ENCODE peak calls at places on chromosomes 1 and 21, in nine cellular contexts. One of them, this sample, is unnamed.

GRCh38 chr1:192604979-192605620 is 29.5 kb downstream of the RGS1 start:
- DNase-seq in right lobe of liver: no peak
- DNase-seq in heart left ventricle: no peak
- DNase-seq in breast epithelium: no peak
- DNase-seq in endothelial cell: no peak
- DNase-seq in WTC11: no peak
- DNase-seq in HFF-Myc: no peak
- DNase-seq in GM12864: no peak
- DNase-seq in psoas muscle: no peak
- DNase-seq in this sample: no peak

GRCh38 chr21:16587141-16587570 is 857.4 kb downstream of the USP25 start:
- DNase-seq in endothelial cell: no peak
- DNase-seq in psoas muscle: peak; percentile 65
- DNase-seq in heart left ventricle: peak; percentile 30
- DNase-seq in HFF-Myc: no peak
- DNase-seq in WTC11: no peak
- DNase-seq in right lobe of liver: peak; percentile 84
- DNase-seq in GM12864: no peak
- DNase-seq in breast epithelium: peak; percentile 48
- DNase-seq in this sample: no peak

GRCh38 chr1:178438432-178438831 is 58.3 kb downstream of the CLEC20A start:
- DNase-seq in breast epithelium: no peak
- DNase-seq in WTC11: no peak
- DNase-seq in GM12864: no peak
- DNase-seq in HFF-Myc: no peak
- DNase-seq in psoas muscle: no peak
- DNase-seq in heart left ventricle: no peak
- DNase-seq in right lobe of liver: no peak
- DNase-seq in endothelial cell: no peak
- DNase-seq in this sample: no peak

GRCh38 chr1:92910081-92910480 is 51.2 kb downstream of the DIPK1A start:
- DNase-seq in endothelial cell: no peak
- DNase-seq in psoas muscle: no peak
- DNase-seq in GM12864: no peak
- DNase-seq in breast epithelium: no peak
- DNase-seq in HFF-Myc: no peak
- DNase-seq in right lobe of liver: no peak
- DNase-seq in WTC11: no peak
- DNase-seq in heart left ventricle: no peak
- DNase-seq in this sample: no peak

GRCh38 chr1:41353744-41354143 is 7.5 kb upstream of the FOXO6 start:
- DNase-seq in psoas muscle: no peak
- DNase-seq in GM12864: peak; percentile 38
- DNase-seq in right lobe of liver: peak; percentile 15
- DNase-seq in HFF-Myc: no peak
- DNase-seq in breast epithelium: peak; percentile 63
- DNase-seq in WTC11: no peak
- DNase-seq in endothelial cell: no peak
- DNase-seq in heart left ventricle: peak; percentile 12
- DNase-seq in this sample: no peak

GRCh38 chr21:33308586-33309490 is 15.9 kb upstream of the IFNAR1 start:
- DNase-seq in breast epithelium: no peak
- DNase-seq in right lobe of liver: no peak
- DNase-seq in endothelial cell: no peak
- DNase-seq in WTC11: no peak
- DNase-seq in GM12864: peak; percentile 98
- DNase-seq in heart left ventricle: no peak
- DNase-seq in psoas muscle: no peak
- DNase-seq in HFF-Myc: peak; percentile 77
- DNase-seq in this sample: no peak

GRCh38 chr1:33295023-33295422 is 25.9 kb downstream of the A3GALT2 start:
- DNase-seq in right lobe of liver: peak; percentile 55
- DNase-seq in HFF-Myc: no peak
- DNase-seq in GM12864: no peak
- DNase-seq in psoas muscle: no peak
- DNase-seq in endothelial cell: no peak
- DNase-seq in heart left ventricle: no peak
- DNase-seq in WTC11: no peak
- DNase-seq in breast epithelium: peak; percentile 51
- DNase-seq in this sample: no peak

GRCh38 chr1:119743776-119744597 is 24.7 kb downstream of the HMGCS2 start:
- DNase-seq in right lobe of liver: peak; percentile 77
- DNase-seq in heart left ventricle: peak; percentile 63
- DNase-seq in HFF-Myc: peak; percentile 49
- DNase-seq in psoas muscle: peak; percentile 62
- DNase-seq in breast epithelium: peak; percentile 46
- DNase-seq in endothelial cell: peak; percentile 52
- DNase-seq in GM12864: peak; percentile 21
- DNase-seq in WTC11: peak; percentile 71
- DNase-seq in this sample: peak; percentile 66

GRCh38 chr1:43536864-43537358 is 6.2 kb downstream of the PTPRF start:
- DNase-seq in psoas muscle: no peak
- DNase-seq in right lobe of liver: no peak
- DNase-seq in GM12864: no peak
- DNase-seq in HFF-Myc: no peak
- DNase-seq in heart left ventricle: no peak
- DNase-seq in endothelial cell: no peak
- DNase-seq in WTC11: no peak
- DNase-seq in breast epithelium: no peak
- DNase-seq in this sample: no peak

GRCh38 chr1:228794810-228795209 is 59.5 kb downstream of the RHOU start:
- DNase-seq in GM12864: peak; percentile 19
- DNase-seq in right lobe of liver: no peak
- DNase-seq in endothelial cell: no peak
- DNase-seq in heart left ventricle: no peak
- DNase-seq in HFF-Myc: no peak
- DNase-seq in WTC11: no peak
- DNase-seq in breast epithelium: no peak
- DNase-seq in psoas muscle: no peak
- DNase-seq in this sample: no peak

GRCh38 chr1:117210831-117211261 is at the start of gene VTCN1:
- DNase-seq in WTC11: no peak
- DNase-seq in HFF-Myc: no peak
- DNase-seq in psoas muscle: no peak
- DNase-seq in right lobe of liver: no peak
- DNase-seq in heart left ventricle: no peak
- DNase-seq in breast epithelium: peak; percentile 89
- DNase-seq in GM12864: no peak
- DNase-seq in endothelial cell: no peak
- DNase-seq in this sample: peak; percentile 57

GRCh38 chr1:43858324-43858723 is 75.3 kb upstream of the ARTN start:
- DNase-seq in GM12864: no peak
- DNase-seq in endothelial cell: no peak
- DNase-seq in breast epithelium: peak; percentile 94
- DNase-seq in heart left ventricle: no peak
- DNase-seq in WTC11: peak; percentile 49
- DNase-seq in HFF-Myc: peak; percentile 95
- DNase-seq in right lobe of liver: no peak
- DNase-seq in psoas muscle: peak; percentile 68
- DNase-seq in this sample: peak; percentile 40

GRCh38 chr1:15236226-15237145 is 10.5 kb upstream of the FHAD1 start:
- DNase-seq in heart left ventricle: no peak
- DNase-seq in breast epithelium: no peak
- DNase-seq in psoas muscle: no peak
- DNase-seq in GM12864: no peak
- DNase-seq in WTC11: no peak
- DNase-seq in HFF-Myc: no peak
- DNase-seq in right lobe of liver: no peak
- DNase-seq in endothelial cell: no peak
- DNase-seq in this sample: peak; percentile 7

GRCh38 chr1:203673550-203674411 is 47.1 kb downstream of the ATP2B4 start:
- DNase-seq in psoas muscle: peak; percentile 29
- DNase-seq in heart left ventricle: peak; percentile 61
- DNase-seq in breast epithelium: peak; percentile 40
- DNase-seq in right lobe of liver: no peak
- DNase-seq in endothelial cell: peak; percentile 58
- DNase-seq in WTC11: no peak
- DNase-seq in HFF-Myc: peak; percentile 86
- DNase-seq in GM12864: peak; percentile 30
- DNase-seq in this sample: no peak

DNA sequence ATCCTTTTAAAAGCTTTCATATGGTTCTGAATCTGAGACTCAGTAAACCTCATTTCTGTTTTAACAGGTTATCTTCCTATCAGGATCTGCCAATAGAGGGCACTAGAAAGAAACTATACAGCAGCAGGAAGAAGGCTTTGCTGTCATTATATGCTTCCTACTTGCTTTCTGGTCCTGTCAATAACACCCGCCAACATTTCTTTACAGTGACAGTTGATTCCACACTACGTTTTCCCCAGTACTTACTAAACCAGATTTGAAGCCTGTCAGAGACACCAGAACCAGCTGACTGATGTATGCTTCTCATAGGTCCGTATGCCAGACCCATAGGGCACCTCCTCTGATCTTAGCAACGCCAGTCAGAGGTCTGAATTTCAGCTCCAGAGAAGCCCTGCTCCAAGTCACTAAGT is 341.0 kb upstream of the NEGR1 start:
- DNase-seq in GM12864: peak; percentile 2
- DNase-seq in psoas muscle: no peak
- DNase-seq in right lobe of liver: no peak
- DNase-seq in HFF-Myc: peak; percentile 16
- DNase-seq in heart left ventricle: no peak
- DNase-seq in endothelial cell: peak; percentile 13
- DNase-seq in WTC11: no peak
- DNase-seq in breast epithelium: no peak
- DNase-seq in this sample: no peak
- TF ChIP-seq CTCF in GM12864: peak; percentile 53
- TF ChIP-seq CTCF in psoas muscle: peak; percentile 27
- TF ChIP-seq CTCF in right lobe of liver: peak; percentile 56
- TF ChIP-seq CTCF in HFF-Myc: peak; percentile 61
- TF ChIP-seq CTCF in heart left ventricle: peak; percentile 58
- TF ChIP-seq CTCF in endothelial cell: peak; percentile 47
- TF ChIP-seq CTCF in WTC11: peak; percentile 39
- TF ChIP-seq CTCF in breast epithelium: peak; percentile 25
- TF ChIP-seq CTCF in this sample: peak; percentile 27

DNA sequence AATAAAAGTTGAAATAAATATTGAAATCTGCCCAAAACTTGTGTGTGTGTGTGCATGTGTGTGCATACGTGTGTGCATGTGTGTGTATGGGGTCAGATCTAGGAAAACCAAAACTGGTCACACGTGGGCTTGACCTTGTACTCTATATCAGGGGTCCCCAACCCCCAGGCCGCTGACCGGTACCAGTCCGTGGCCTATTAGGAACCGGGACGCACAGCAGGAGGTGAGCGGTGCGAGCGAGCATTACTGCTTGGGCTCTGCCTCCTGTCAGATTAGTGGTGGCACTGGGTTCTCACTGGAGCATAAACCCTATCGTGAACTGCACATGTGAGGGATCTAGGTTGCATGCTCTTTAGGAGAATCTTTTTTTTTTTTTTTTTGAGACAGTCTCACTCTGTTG is 8.7 kb downstream of the DOP1B start:
- DNase-seq in right lobe of liver: no peak
- DNase-seq in heart left ventricle: no peak
- DNase-seq in WTC11: no peak
- DNase-seq in GM12864: no peak
- DNase-seq in breast epithelium: no peak
- DNase-seq in HFF-Myc: no peak
- DNase-seq in endothelial cell: no peak
- DNase-seq in psoas muscle: no peak
- DNase-seq in this sample: no peak
- TF ChIP-seq CTCF in right lobe of liver: no peak
- TF ChIP-seq CTCF in heart left ventricle: no peak
- TF ChIP-seq CTCF in WTC11: no peak
- TF ChIP-seq CTCF in GM12864: no peak
- TF ChIP-seq CTCF in breast epithelium: no peak
- TF ChIP-seq CTCF in HFF-Myc: no peak
- TF ChIP-seq CTCF in endothelial cell: no peak
- TF ChIP-seq CTCF in psoas muscle: no peak
- TF ChIP-seq CTCF in this sample: no peak

GRCh38 chr1:8543965-8544364 is 226.1 kb downstream of the SLC45A1 start:
- DNase-seq in endothelial cell: no peak
- DNase-seq in right lobe of liver: no peak
- DNase-seq in psoas muscle: no peak
- DNase-seq in WTC11: no peak
- DNase-seq in breast epithelium: no peak
- DNase-seq in HFF-Myc: no peak
- DNase-seq in heart left ventricle: no peak
- DNase-seq in GM12864: no peak
- DNase-seq in this sample: no peak

GRCh38 chr1:8539683-8540082 is 221.8 kb downstream of the SLC45A1 start:
- DNase-seq in WTC11: no peak
- DNase-seq in endothelial cell: no peak
- DNase-seq in right lobe of liver: no peak
- DNase-seq in HFF-Myc: no peak
- DNase-seq in heart left ventricle: no peak
- DNase-seq in GM12864: no peak
- DNase-seq in psoas muscle: no peak
- DNase-seq in breast epithelium: no peak
- DNase-seq in this sample: no peak

GRCh38 chr1:8540971-8541370 is 223.1 kb downstream of the SLC45A1 start:
- DNase-seq in GM12864: no peak
- DNase-seq in WTC11: no peak
- DNase-seq in endothelial cell: no peak
- DNase-seq in HFF-Myc: no peak
- DNase-seq in breast epithelium: no peak
- DNase-seq in right lobe of liver: no peak
- DNase-seq in heart left ventricle: no peak
- DNase-seq in psoas muscle: no peak
- DNase-seq in this sample: no peak

GRCh38 chr1:8540266-8540926 is 222.5 kb downstream of the SLC45A1 start:
- DNase-seq in endothelial cell: no peak
- DNase-seq in GM12864: no peak
- DNase-seq in breast epithelium: no peak
- DNase-seq in right lobe of liver: no peak
- DNase-seq in psoas muscle: no peak
- DNase-seq in HFF-Myc: no peak
- DNase-seq in heart left ventricle: no peak
- DNase-seq in WTC11: no peak
- DNase-seq in this sample: no peak

DNA sequence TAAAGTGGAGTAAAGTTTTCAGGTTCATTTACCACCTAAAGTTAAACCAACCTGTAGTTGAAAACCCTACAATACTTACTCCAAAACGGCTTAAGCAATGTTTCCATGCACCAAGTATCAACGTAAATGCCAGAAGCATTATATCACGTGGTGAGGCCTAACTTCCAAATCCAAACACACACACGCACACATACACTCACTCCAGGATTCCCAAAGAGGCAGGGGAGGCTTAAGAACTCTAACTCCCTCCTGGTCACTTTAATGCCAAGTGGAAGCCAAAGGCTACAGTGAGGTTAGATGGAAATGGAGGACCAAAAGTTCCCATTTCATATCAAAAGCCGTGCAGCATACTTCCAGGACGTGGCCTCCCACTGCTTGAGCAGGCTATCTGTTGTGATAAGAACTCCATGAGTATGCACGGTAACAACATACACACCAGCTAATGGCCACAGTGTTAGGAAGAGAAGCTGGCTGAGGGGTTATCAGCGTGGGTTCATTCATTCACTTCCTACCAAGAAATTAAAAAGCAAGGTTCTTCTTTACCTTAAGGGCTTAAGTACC is 224.1 kb downstream of the SLC45A1 start:
- DNase-seq in WTC11: no peak
- DNase-seq in psoas muscle: no peak
- DNase-seq in HFF-Myc: no peak
- DNase-seq in heart left ventricle: no peak
- DNase-seq in right lobe of liver: no peak
- DNase-seq in endothelial cell: no peak
- DNase-seq in GM12864: no peak
- DNase-seq in breast epithelium: no peak
- DNase-seq in this sample: no peak
- TF ChIP-seq CTCF in WTC11: no peak
- TF ChIP-seq CTCF in psoas muscle: no peak
- TF ChIP-seq CTCF in HFF-Myc: no peak
- TF ChIP-seq CTCF in heart left ventricle: no peak
- TF ChIP-seq CTCF in right lobe of liver: no peak
- TF ChIP-seq CTCF in endothelial cell: no peak
- TF ChIP-seq CTCF in GM12864: no peak
- TF ChIP-seq CTCF in breast epithelium: no peak
- TF ChIP-seq CTCF in this sample: no peak

GRCh38 chr1:46530791-46531409 is 20.5 kb downstream of the KNCN start:
- DNase-seq in WTC11: no peak
- DNase-seq in GM12864: no peak
- DNase-seq in right lobe of liver: no peak
- DNase-seq in endothelial cell: no peak
- DNase-seq in HFF-Myc: no peak
- DNase-seq in psoas muscle: no peak
- DNase-seq in heart left ventricle: no peak
- DNase-seq in breast epithelium: no peak
- DNase-seq in this sample: no peak
- TF ChIP-seq CTCF in WTC11: no peak
- TF ChIP-seq CTCF in GM12864: peak; percentile 1
- TF ChIP-seq CTCF in right lobe of liver: no peak
- TF ChIP-seq CTCF in endothelial cell: peak; percentile 47
- TF ChIP-seq CTCF in HFF-Myc: peak; percentile 13
- TF ChIP-seq CTCF in psoas muscle: no peak
- TF ChIP-seq CTCF in heart left ventricle: no peak
- TF ChIP-seq CTCF in breast epithelium: no peak
- TF ChIP-seq CTCF in this sample: peak; percentile 33